ENCODE peak calls at places on chromosomes 11 and 22, in five cellular contexts. Q is ACHN; H is GM04504; M is lung; P is CD8-positive, alpha-beta memory T cell. N is an unnamed sample.

GRCh38 chr11:83124631-83125424 is 32.1 kb upstream of the PCF11 start:
- DNase-seq in Q (no peak), H (no peak), M (no peak), P (no peak), N (no peak)

GRCh38 chr11:66417000-66417399 is 3.8 kb upstream of the NPAS4 start:
- DNase-seq in Q (no peak), H (no peak), M (no peak), P (no peak), N (no peak)

GRCh38 chr11:132595246-132595645 is 937.1 kb downstream of the OPCML start:
- DNase-seq in Q (no peak), H (no peak), M (no peak), P (no peak), N (no peak)

GRCh38 chr11:129270471-129270870 is 78.3 kb upstream of the ARHGAP32 start:
- DNase-seq in Q (no peak), H (no peak), M (no peak), P (no peak), N (no peak)

GRCh38 chr11:35714882-35715612 is 52.5 kb downstream of the TRIM44 start:
- DNase-seq in Q (no peak), H (peak), M (no peak), P (no peak), N (no peak)

GRCh38 chr11:134452026-134452848 is 40.2 kb upstream of the B3GAT1 start:
- DNase-seq in Q (no peak), H (no peak), M (no peak), P (no peak), N (no peak)

GRCh38 chr22:43310311-43310710 is 32.9 kb downstream of the SCUBE1 start:
- DNase-seq in Q (no peak), H (no peak), M (no peak), P (no peak), N (no peak)

GRCh38 chr11:47946682-47947575 is 33.4 kb upstream of the PTPRJ start:
- DNase-seq in Q (peak), H (peak), M (peak), P (no peak), N (peak)

GRCh38 chr22:36808611-36809344 is 8.1 kb downstream of the PVALB start:
- DNase-seq in Q (no peak), H (no peak), M (no peak), P (peak), N (no peak)

GRCh38 chr22:41575533-41575932 is 14.1 kb downstream of the PMM1 start:
- DNase-seq in Q (no peak), H (no peak), M (no peak), P (no peak), N (no peak)

GRCh38 chr11:44016129-44016528 is 31.7 kb upstream of the ACCSL start:
- DNase-seq in Q (no peak), H (peak), M (no peak), P (no peak), N (no peak)

GRCh38 chr11:17578958-17579357 is 31.9 kb downstream of the OTOG start:
- DNase-seq in Q (no peak), H (no peak), M (no peak), P (no peak), N (no peak)

GRCh38 chr11:17921620-17922473 is 91.0 kb downstream of the SERGEF start:
- DNase-seq in Q (no peak), H (no peak), M (no peak), P (no peak), N (no peak)

GRCh38 chr11:110903830-110904229 is 191.6 kb upstream of the ARHGAP20 start:
- DNase-seq in Q (no peak), H (no peak), M (no peak), P (no peak), N (no peak)

GRCh38 chr22:45918455-45919370 is 58.2 kb downstream of the WNT7B start:
- DNase-seq in Q (no peak), H (no peak), M (peak), P (no peak), N (no peak)

GRCh38 chr11:118226294-118226693 is 1.5 kb upstream of the JAML start:
- DNase-seq in Q (no peak), H (no peak), M (no peak), P (no peak), N (no peak)

GRCh38 chr22:50215297-50216049 is 14.7 kb downstream of the SELENOO start:
- DNase-seq in Q (no peak), H (no peak), M (no peak), P (no peak), N (no peak)

GRCh38 chr11:2537010-2537695 is 92.3 kb downstream of the KCNQ1 start:
- DNase-seq in Q (no peak), H (no peak), M (no peak), P (no peak), N (no peak)

GRCh38 chr11:8023831-8024555 is 36.9 kb downstream of the EIF3F start:
- DNase-seq in Q (no peak), H (no peak), M (no peak), P (no peak), N (no peak)

GRCh38 chr11:65779919-65780769 is 632 bp downstream of the AP5B1 start:
- DNase-seq in Q (peak), H (peak), M (peak), P (peak), N (peak)

GRCh38 chr11:99343117-99343516 is 322.4 kb downstream of the CNTN5 start:
- DNase-seq in Q (no peak), H (no peak), M (no peak), P (no peak), N (no peak)

GRCh38 chr22:20080776-20081654 is 974 bp downstream of the DGCR8 start:
- DNase-seq in Q (peak), H (peak), M (no peak), P (no peak), N (peak)

GRCh38 chr11:118060879-118061278 is 16.0 kb upstream of the TMPRSS4 start:
- DNase-seq in Q (no peak), H (no peak), M (no peak), P (no peak), N (no peak)

GRCh38 chr22:42444060-42444904 is 12.1 kb upstream of the NFAM1 start:
- DNase-seq in Q (peak), H (peak), M (peak), P (peak), N (peak)

GRCh38 chr11:104946907-104947306 is 21.5 kb downstream of the CASP4 start:
- DNase-seq in Q (peak), H (peak), M (no peak), P (peak), N (no peak)

GRCh38 chr11:2072551-2073261 is 66.5 kb downstream of the IGF2 start:
- DNase-seq in Q (no peak), H (no peak), M (no peak), P (no peak), N (no peak)

GRCh38 chr22:21650823-21651520 is 8.9 kb downstream of the SDF2L1 start:
- DNase-seq in Q (no peak), H (no peak), M (no peak), P (no peak), N (no peak)

GRCh38 chr11:94581926-94582325 is 14.8 kb downstream of the PIWIL4 start:
- DNase-seq in Q (no peak), H (no peak), M (no peak), P (no peak), N (no peak)

GRCh38 chr11:104967493-104968364 is 645 bp downstream of the CASP4 start:
- DNase-seq in Q (peak), H (no peak), M (no peak), P (peak), N (no peak)

GRCh38 chr22:17921871-17922821 is 102.2 kb downstream of the MICAL3 start:
- DNase-seq in Q (peak), H (no peak), M (no peak), P (no peak), N (no peak)

GRCh38 chr11:118265954-118266353 is 1.9 kb upstream of the MPZL2 start:
- DNase-seq in Q (no peak), H (no peak), M (peak), P (no peak), N (no peak)

GRCh38 chr22:37887610-37888378 is 18.3 kb upstream of the MICALL1 start:
- DNase-seq in Q (peak), H (peak), M (peak), P (no peak), N (no peak)

GRCh38 chr22:17974703-17975372 is 49.5 kb downstream of the MICAL3 start:
- DNase-seq in Q (no peak), H (no peak), M (no peak), P (no peak), N (no peak)

GRCh38 chr11:92960886-92961285 is 8.6 kb upstream of the MTNR1B start:
- DNase-seq in Q (no peak), H (no peak), M (no peak), P (no peak), N (no peak)

GRCh38 chr11:6251990-6252473 is 7.6 kb upstream of the CCKBR start:
- DNase-seq in Q (no peak), H (no peak), M (no peak), P (no peak), N (no peak)

GRCh38 chr11:130655308-130655707 is 206.9 kb downstream of the ADAMTS15 start:
- DNase-seq in Q (no peak), H (no peak), M (no peak), P (no peak), N (no peak)

GRCh38 chr22:25069426-25069757 is 116.9 kb downstream of the KIAA1671 start:
- DNase-seq in Q (no peak), H (no peak), M (no peak), P (no peak), N (no peak)

GRCh38 chr22:45195616-45196015 is 31.9 kb downstream of the NUP50 start:
- DNase-seq in Q (no peak), H (no peak), M (no peak), P (no peak), N (no peak)

GRCh38 chr22:35124674-35125219 is 58.8 kb downstream of the ISX start:
- DNase-seq in Q (no peak), H (no peak), M (no peak), P (no peak), N (no peak)